ENCODE peak calls at places on chromosomes 13 and 19, in four cellular contexts. V is SK-N-SH, A is fibroblast of lung, W is neural progenitor cell. X is an unnamed sample.

GRCh38 chr13:101455863-101456262 is 3.4 kb downstream of the ITGBL1 start:
- DNase-seq in V (no peak), A (peak), W (no peak), X (peak)

GRCh38 chr13:32165791-32166190 is 134.2 kb downstream of the FRY start:
- DNase-seq in V (no peak), A (no peak), W (no peak), X (no peak)

GRCh38 chr19:14333101-14333871 is 48.0 kb upstream of the ADGRE5 start:
- DNase-seq in V (peak), A (peak), W (peak), X (peak)

GRCh38 chr13:111515648-111516047 is 195.2 kb downstream of the TEX29 start:
- DNase-seq in V (no peak), A (no peak), W (no peak), X (no peak)

GRCh38 chr13:36639610-36640009 is 34.2 kb upstream of the SERTM1 start:
- DNase-seq in V (peak), A (no peak), W (no peak), X (no peak)

GRCh38 chr13:50798923-50799322 is 44.6 kb downstream of the DLEU7 start:
- DNase-seq in V (no peak), A (no peak), W (no peak), X (peak)

GRCh38 chr13:75258159-75258782 is 223.7 kb downstream of the TBC1D4 start:
- DNase-seq in V (peak), A (peak), W (peak), X (peak)

GRCh38 chr19:30669329-30670010 is 297.3 kb downstream of the ZNF536 start:
- DNase-seq in V (peak), A (peak), W (peak), X (peak)

GRCh38 chr19:18109731-18110671 is 12.4 kb downstream of the MAST3 start:
- DNase-seq in V (peak), A (no peak), W (peak), X (peak)

GRCh38 chr19:33705860-33706259 is 84.1 kb downstream of the CHST8 start:
- DNase-seq in V (no peak), A (no peak), W (no peak), X (no peak)
- H2AFZ ChIP-seq in V (no peak), A (no peak), W (no peak), X (no peak)

GRCh38 chr19:925912-926594 is at the start of gene ARID3A:
- DNase-seq in V (peak), A (peak), W (peak), X (peak)
- H2AFZ ChIP-seq in V (peak), A (peak), W (no peak), X (peak)

GRCh38 chr13:48188640-48189039 is 44.4 kb upstream of the ITM2B start:
- DNase-seq in V (no peak), A (no peak), W (no peak), X (no peak)
- H2AFZ ChIP-seq in V (no peak), A (no peak), W (no peak), X (no peak)

GRCh38 chr19:36256064-36256463 is 41.2 kb downstream of the ZNF146 start:
- DNase-seq in V (no peak), A (no peak), W (no peak), X (no peak)

GRCh38 chr19:36258028-36258875 is 43.3 kb downstream of the ZNF146 start:
- DNase-seq in V (peak), A (no peak), W (no peak), X (no peak)

GRCh38 chr19:36257512-36257876 is 42.6 kb downstream of the ZNF146 start:
- DNase-seq in V (peak), A (no peak), W (no peak), X (peak)

GRCh38 chr19:36255316-36255715 is 40.4 kb downstream of the ZNF146 start:
- DNase-seq in V (no peak), A (no peak), W (no peak), X (no peak)

GRCh38 chr19:36256853-36257511 is 42.1 kb downstream of the ZNF146 start:
- DNase-seq in V (peak), A (no peak), W (no peak), X (no peak)
- H2AFZ ChIP-seq in V (peak), A (no peak), W (no peak), X (peak)

GRCh38 chr19:46347572-46347883 is 641 bp downstream of the PPP5C start:
- DNase-seq in V (no peak), A (no peak), W (no peak), X (no peak)

GRCh38 chr19:46347985-46348384 is 1.1 kb downstream of the PPP5C start:
- DNase-seq in V (no peak), A (no peak), W (no peak), X (no peak)

GRCh38 chr19:46350029-46350757 is 3.3 kb downstream of the PPP5C start:
- DNase-seq in V (no peak), A (no peak), W (no peak), X (no peak)

GRCh38 chr19:46350758-46351159 is 3.9 kb downstream of the PPP5C start:
- DNase-seq in V (no peak), A (no peak), W (no peak), X (no peak)

DNA sequence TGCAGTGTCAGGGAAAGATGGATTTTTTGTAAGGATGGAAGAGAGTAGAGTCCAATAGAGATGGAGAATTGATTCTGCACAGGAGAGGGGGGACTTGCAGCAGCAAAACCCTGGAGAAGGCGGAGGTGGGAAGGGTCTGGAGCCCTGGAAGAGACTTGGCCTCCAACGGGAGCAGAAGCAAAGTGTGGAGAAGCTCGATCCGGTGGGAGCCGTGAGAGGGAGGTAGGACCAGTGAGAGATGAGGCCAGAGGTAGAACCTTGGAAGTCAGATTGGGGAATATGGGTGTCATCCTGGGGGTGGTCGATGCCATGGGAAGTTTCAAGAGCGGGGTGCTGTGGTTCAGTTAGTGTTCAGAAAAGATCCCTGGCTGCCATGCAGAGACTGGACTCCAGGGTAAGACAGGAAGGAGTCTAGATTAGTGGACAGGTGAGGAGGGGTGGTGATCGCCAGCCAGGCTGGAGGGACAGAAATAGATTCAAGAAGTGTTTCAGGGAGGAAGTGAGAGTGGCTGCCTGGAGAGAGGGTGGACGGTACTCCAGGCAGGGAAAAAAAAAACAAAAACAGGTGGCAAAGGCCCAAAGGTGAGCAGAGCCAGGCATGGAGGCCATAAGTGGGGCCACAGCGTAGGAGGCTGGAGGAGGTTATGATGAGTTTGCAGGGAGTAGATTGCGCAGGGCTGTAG is 2.6 kb downstream of the PPP5C start:
- DNase-seq in V (no peak), A (no peak), W (no peak), X (no peak)
- H2AFZ ChIP-seq in V (no peak), A (no peak), W (no peak), X (no peak)

DNA sequence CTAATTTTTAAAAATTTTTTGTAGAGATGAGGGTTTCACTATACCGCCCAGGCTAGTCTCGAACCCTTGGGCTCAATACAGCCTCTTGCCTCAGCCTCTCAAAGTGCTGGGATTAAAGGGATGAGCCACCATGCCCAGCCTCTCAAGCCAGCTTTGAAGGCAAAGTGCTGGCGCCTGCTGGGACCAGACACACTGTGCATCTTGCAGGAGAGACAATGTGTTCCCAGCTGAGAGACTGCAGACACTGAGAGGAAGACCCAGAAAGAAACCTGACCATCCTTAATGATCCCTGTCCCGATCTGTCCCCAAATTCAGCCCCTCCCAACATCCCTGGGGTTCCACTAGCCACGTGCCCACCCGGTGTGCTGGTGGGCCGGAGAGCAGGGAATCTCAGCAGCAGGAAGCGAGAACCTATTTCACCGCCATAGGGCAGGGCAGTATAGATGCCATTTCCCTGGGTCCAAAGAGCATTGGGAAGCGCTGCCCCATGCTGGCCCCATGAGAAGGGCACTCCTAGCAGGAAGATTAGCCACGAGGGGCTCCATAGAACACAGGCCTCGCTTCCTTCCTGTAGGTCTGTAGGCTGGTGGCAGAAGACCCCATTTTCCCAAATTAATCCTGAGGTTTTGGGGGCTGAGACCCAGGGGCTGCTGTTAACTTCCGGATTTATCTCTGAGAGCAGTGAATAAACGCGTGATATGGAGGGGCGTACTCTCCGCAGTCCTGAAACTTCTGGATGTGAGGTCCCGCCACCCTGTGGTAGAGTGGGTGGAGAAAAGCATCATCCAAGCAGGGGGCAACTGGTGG is 968 bp downstream of the RAVER1 start:
- DNase-seq in V (no peak), A (no peak), W (no peak), X (peak)
- H2AFZ ChIP-seq in V (no peak), A (peak), W (no peak), X (peak)

DNA sequence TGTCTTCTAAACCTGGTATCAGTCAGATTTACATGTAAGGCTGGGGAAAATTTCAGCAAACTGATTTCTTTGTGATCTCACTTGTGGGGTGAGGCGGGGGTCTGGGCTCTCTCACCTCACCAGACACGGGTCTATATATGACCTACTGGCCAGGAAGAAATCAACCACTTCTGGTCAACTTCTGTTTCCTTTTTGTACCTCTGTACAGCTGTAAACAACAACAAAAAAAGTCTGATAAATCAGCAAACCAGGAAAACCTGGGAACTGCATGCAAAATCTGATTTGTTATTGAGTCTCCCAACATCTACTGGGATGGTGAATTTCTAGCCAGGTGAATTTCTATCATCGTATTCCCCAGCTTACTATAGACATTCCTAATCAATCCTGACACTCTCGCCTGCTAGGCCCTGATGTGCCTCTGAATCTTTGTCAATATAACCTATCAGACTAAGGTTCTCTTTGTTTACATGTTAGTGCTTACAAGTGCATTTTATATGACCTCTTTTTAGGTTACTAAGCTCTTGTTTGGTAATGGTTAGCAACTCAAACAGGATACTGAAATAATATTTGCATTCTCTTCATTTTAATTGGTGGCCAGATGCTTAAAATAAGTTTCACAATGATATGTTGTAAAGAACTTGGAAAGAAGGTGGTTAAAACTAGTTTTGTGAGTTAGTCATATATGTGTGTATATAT is 77.7 kb downstream of the LRRC63 start:
- DNase-seq in V (no peak), A (no peak), W (no peak), X (no peak)
- H2AFZ ChIP-seq in V (no peak), A (no peak), W (peak), X (peak)

DNA sequence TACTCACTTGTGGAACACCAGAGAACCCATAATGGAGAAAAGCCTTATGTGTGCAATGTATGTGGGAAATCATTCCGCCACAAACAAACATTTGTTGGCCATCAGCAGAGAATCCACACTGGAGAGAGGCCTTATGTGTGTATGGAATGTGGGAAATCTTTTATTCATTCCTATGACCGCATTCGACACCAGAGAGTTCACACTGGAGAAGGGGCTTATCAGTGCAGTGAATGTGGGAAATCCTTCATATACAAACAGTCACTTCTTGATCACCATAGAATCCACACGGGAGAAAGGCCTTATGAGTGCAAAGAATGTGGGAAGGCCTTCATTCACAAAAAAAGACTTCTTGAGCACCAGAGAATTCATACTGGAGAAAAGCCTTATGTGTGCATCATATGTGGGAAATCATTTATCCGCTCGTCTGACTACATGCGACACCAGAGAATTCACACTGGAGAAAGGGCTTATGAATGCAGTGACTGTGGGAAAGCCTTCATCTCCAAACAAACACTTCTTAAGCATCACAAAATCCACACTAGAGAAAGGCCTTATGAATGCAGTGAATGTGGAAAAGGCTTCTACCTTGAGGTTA is 10.9 kb downstream of the ZNF549 start:
- DNase-seq in V (no peak), A (peak), W (no peak), X (no peak)
- H2AFZ ChIP-seq in V (no peak), A (no peak), W (no peak), X (no peak)